ENCODE peak calls at places on chromosome 21, in six cellular contexts. P is H1, K is K562, B is HCT116, C is GM12878, R is HepG2. F is an unnamed sample.

GRCh38 chr21:45379901-45380330 is 25.0 kb upstream of the COL18A1 start:
- DNase-seq in C (no peak), B (no peak), K (no peak), P (no peak), R (no peak), F (no peak)

GRCh38 chr21:44681861-44682579 is at the start of gene KRTAP12-1:
- DNase-seq in P (no peak), C (no peak), B (no peak), R (no peak), K (no peak), F (no peak)

GRCh38 chr21:42039911-42040351 is 29.8 kb upstream of the ZBTB21 start:
- DNase-seq in K (no peak), R (no peak), C (no peak), B (no peak), P (no peak), F (no peak)

GRCh38 chr21:14531927-14532326 is 14.2 kb downstream of the SAMSN1 start:
- DNase-seq in R (no peak), K (no peak), B (no peak), P (no peak), C (no peak), F (no peak)

GRCh38 chr21:37071561-37072238 is 1.2 kb downstream of the PIGP start:
- DNase-seq in R (no peak), P (no peak), B (no peak), K (peak; percentile 26), C (no peak), F (no peak)

GRCh38 chr21:45528028-45528705 is 14.1 kb downstream of the SLC19A1 start:
- DNase-seq in K (no peak), C (no peak), B (no peak), P (no peak), R (no peak), F (no peak)

GRCh38 chr21:37383066-37383465 is 16.5 kb downstream of the DYRK1A start:
- DNase-seq in K (no peak), P (no peak), B (no peak), R (no peak), C (no peak), F (no peak)

GRCh38 chr21:27674037-27674436 is 707.1 kb upstream of the ADAMTS5 start:
- DNase-seq in K (no peak), B (no peak), P (no peak), C (no peak), R (no peak), F (no peak)

GRCh38 chr21:17780539-17780938 is 38.6 kb downstream of the C21orf91 start:
- DNase-seq in R (no peak), C (peak; percentile 95), K (no peak), P (no peak), B (no peak), F (no peak)

GRCh38 chr21:46011267-46011967 is 29.8 kb downstream of the COL6A1 start:
- DNase-seq in P (no peak), R (no peak), B (no peak), K (no peak), C (no peak), F (no peak)

GRCh38 chr21:37367758-37368535 is 1.4 kb downstream of the DYRK1A start:
- DNase-seq in B (no peak), K (peak; percentile 29), C (no peak), P (no peak), R (no peak), F (no peak)

GRCh38 chr21:37072239-37072987 is 458 bp downstream of the PIGP start:
- DNase-seq in P (no peak), R (no peak), K (peak; percentile 76), B (no peak), C (no peak), F (no peak)

GRCh38 chr21:17441370-17441769 is 71.5 kb upstream of the CXADR start:
- DNase-seq in K (no peak), B (no peak), C (no peak), R (peak; percentile 97), P (no peak), F (no peak)

GRCh38 chr21:33127154-33127893 is 57.4 kb downstream of the OLIG1 start:
- DNase-seq in P (no peak), K (peak; percentile 80), C (peak; percentile 19), B (peak; percentile 48), R (peak; percentile 56), F (peak; percentile 77)

GRCh38 chr21:45404726-45405270 is at the start of gene COL18A1:
- DNase-seq in K (peak; percentile 94), P (no peak), B (no peak), C (no peak), R (no peak), F (no peak)

GRCh38 chr21:24716306-24716918 is 890.9 kb downstream of the MRPL39 start:
- DNase-seq in P (no peak), B (no peak), K (no peak), R (no peak), C (no peak), F (no peak)

GRCh38 chr21:19998450-19998849 is 999.8 kb upstream of the NCAM2 start:
- DNase-seq in K (no peak), R (no peak), C (no peak), P (no peak), B (no peak), F (no peak)

GRCh38 chr21:42684109-42684916 is 30.9 kb downstream of the PDE9A start:
- DNase-seq in C (no peak), R (no peak), K (no peak), B (no peak), P (no peak), F (no peak)

GRCh38 chr21:45074818-45075605 is 632 bp downstream of the ADARB1 start:
- DNase-seq in C (no peak), K (peak; percentile 83), R (no peak), B (no peak), P (no peak), F (no peak)

GRCh38 chr21:34881421-34881820 is 167.7 kb downstream of the RUNX1 start:
- DNase-seq in K (no peak), C (no peak), B (no peak), P (no peak), R (no peak), F (no peak)

GRCh38 chr21:39525601-39526000 is 73.8 kb downstream of the SH3BGR start:
- DNase-seq in B (no peak), C (no peak), P (no peak), K (no peak), R (no peak), F (no peak)

GRCh38 chr21:39527067-39527595 is 75.4 kb downstream of the SH3BGR start:
- DNase-seq in P (no peak), K (no peak), R (no peak), C (no peak), B (no peak), F (no peak)

GRCh38 chr21:39531777-39532333 is 80.1 kb downstream of the SH3BGR start:
- DNase-seq in K (no peak), P (no peak), C (no peak), B (peak; percentile 7), R (no peak), F (no peak)

GRCh38 chr21:39527664-39528381 is 76.1 kb downstream of the SH3BGR start:
- DNase-seq in B (no peak), C (no peak), K (no peak), P (no peak), R (peak; percentile 67), F (no peak)

DNA sequence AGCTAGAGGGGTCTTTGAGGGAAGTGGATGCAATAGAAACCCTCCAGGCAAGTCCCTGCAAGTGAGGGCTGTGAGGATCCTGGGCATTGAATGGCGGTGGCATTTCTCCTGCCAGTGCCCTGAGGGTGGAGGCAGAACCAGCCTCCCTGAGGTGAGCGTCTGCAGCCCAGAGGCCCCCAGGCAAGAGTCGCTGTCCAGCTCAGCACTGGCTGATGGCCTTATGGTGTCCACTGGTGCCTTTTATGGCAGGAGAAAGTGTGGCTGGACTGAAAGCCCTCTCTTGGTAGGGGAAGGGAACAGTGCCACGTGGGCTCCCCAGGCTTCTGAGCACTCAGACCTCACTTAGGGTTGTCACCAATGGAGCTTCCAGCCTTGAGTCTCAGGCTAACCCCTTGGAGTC is 77.3 kb downstream of the SH3BGR start:
- DNase-seq in K (no peak), R (no peak), C (no peak), B (no peak), P (no peak), F (no peak)
- TF ChIP-seq ZNF274 in K (no peak), R (no peak), C (no peak), B (no peak), P (no peak), F (no peak)

DNA sequence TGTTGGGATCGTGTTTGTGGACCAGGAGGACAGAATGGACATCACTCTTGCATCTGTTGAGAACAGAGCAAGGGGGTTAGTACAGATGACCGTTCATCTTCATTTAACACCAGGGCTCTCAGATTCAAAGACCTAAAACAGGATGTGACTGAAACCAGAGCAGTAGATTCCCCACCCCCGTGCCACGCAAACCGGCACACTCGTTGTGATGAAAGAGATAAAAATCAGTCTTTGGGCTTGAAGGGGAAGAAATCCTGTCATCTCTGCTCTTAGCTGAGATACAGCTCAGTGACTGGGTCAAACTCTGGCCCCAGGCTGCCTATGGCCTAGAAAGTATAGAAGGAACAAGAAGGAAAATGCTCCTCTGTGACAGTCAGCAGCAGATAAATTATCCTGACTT is 146.2 kb upstream of the KRTAP19-8 start:
- DNase-seq in K (no peak), B (no peak), C (no peak), P (no peak), R (no peak), F (no peak)
- TF ChIP-seq ZNF274 in K (no peak), B (no peak), C (no peak), P (no peak), R (no peak), F (no peak)

GRCh38 chr21:31630062-31630711 is 29.3 kb upstream of the SOD1 start:
- DNase-seq in R (peak; percentile 3), B (peak; percentile 75), C (no peak), P (no peak), K (no peak), F (no peak)
- TF ChIP-seq ZNF274 in R (no peak), B (no peak), C (no peak), P (no peak), K (no peak), F (no peak)

GRCh38 chr21:39313042-39313456 is 383 bp downstream of the BRWD1 start:
- DNase-seq in B (no peak), P (no peak), C (no peak), K (peak; percentile 67), R (no peak), F (peak; percentile 27)
- TF ChIP-seq ZNF274 in B (no peak), P (no peak), C (no peak), K (no peak), R (no peak), F (no peak)